ENCODE peak calls at places on chromosome X, in four cellular contexts. One of them, this sample, is unnamed.
A peak's percentile ranks its signal among the peaks of the same experiment; 100 is the strongest.

GRCh38 chrX:132488819-132489255 is at the start of gene MBNL3:
- DNase-seq in dermis blood vessel endothelial cell: peak; percentile 42
- DNase-seq in AG09309: no peak
- DNase-seq in GM23338: peak; percentile 64
- DNase-seq in this sample: peak; percentile 49

GRCh38 chrX:50579955-50580354 is 109.3 kb upstream of the DGKK start:
- DNase-seq in GM23338: peak; percentile 74
- DNase-seq in dermis blood vessel endothelial cell: peak; percentile 76
- DNase-seq in AG09309: peak; percentile 17
- DNase-seq in this sample: peak; percentile 80

GRCh38 chrX:111168314-111168713 is 72.3 kb downstream of the PAK3 start:
- DNase-seq in AG09309: no peak
- DNase-seq in GM23338: peak; percentile 43
- DNase-seq in dermis blood vessel endothelial cell: no peak
- DNase-seq in this sample: peak; percentile 63

GRCh38 chrX:107480272-107480671 is 30.8 kb downstream of the FRMPD3 start:
- DNase-seq in dermis blood vessel endothelial cell: no peak
- DNase-seq in AG09309: no peak
- DNase-seq in GM23338: no peak
- DNase-seq in this sample: no peak

GRCh38 chrX:152399395-152399794 is 51.7 kb downstream of the GABRA3 start:
- DNase-seq in AG09309: no peak
- DNase-seq in dermis blood vessel endothelial cell: no peak
- DNase-seq in GM23338: no peak
- DNase-seq in this sample: no peak

GRCh38 chrX:154490021-154490413 is 412 bp downstream of the SLC10A3 start:
- DNase-seq in GM23338: peak; percentile 25
- DNase-seq in AG09309: no peak
- DNase-seq in dermis blood vessel endothelial cell: peak; percentile 24
- DNase-seq in this sample: no peak

GRCh38 chrX:27057883-27058282 is 405.3 kb downstream of the PPP4R3C start:
- DNase-seq in GM23338: peak; percentile 76
- DNase-seq in AG09309: no peak
- DNase-seq in dermis blood vessel endothelial cell: no peak
- DNase-seq in this sample: no peak

GRCh38 chrX:16528620-16529019 is 121.3 kb upstream of the S100G start:
- DNase-seq in AG09309: no peak
- DNase-seq in dermis blood vessel endothelial cell: no peak
- DNase-seq in GM23338: no peak
- DNase-seq in this sample: no peak

GRCh38 chrX:55489315-55490009 is at the start of gene USP51:
- DNase-seq in AG09309: no peak
- DNase-seq in dermis blood vessel endothelial cell: peak; percentile 38
- DNase-seq in GM23338: peak; percentile 73
- DNase-seq in this sample: peak; percentile 79

GRCh38 chrX:3548743-3549441 is 164.6 kb downstream of the PRKX start:
- DNase-seq in dermis blood vessel endothelial cell: peak; percentile 37
- DNase-seq in GM23338: peak; percentile 20
- DNase-seq in AG09309: peak; percentile 87
- DNase-seq in this sample: peak; percentile 61

GRCh38 chrX:15202458-15203177 is 67.3 kb downstream of the ASB9 start:
- DNase-seq in AG09309: peak; percentile 20
- DNase-seq in dermis blood vessel endothelial cell: no peak
- DNase-seq in GM23338: no peak
- DNase-seq in this sample: no peak

GRCh38 chrX:136260801-136261200 is 9.6 kb upstream of the MAP7D3 start:
- DNase-seq in GM23338: no peak
- DNase-seq in AG09309: peak; percentile 25
- DNase-seq in dermis blood vessel endothelial cell: peak; percentile 74
- DNase-seq in this sample: no peak

GRCh38 chrX:64571011-64571410 is 175.8 kb upstream of the MTMR8 start:
- DNase-seq in GM23338: peak; percentile 38
- DNase-seq in AG09309: no peak
- DNase-seq in dermis blood vessel endothelial cell: no peak
- DNase-seq in this sample: no peak

GRCh38 chrX:7889680-7890079 is 37.5 kb downstream of the PNPLA4 start:
- DNase-seq in dermis blood vessel endothelial cell: no peak
- DNase-seq in AG09309: peak; percentile 8
- DNase-seq in GM23338: no peak
- DNase-seq in this sample: no peak

GRCh38 chrX:12011075-12011474 is 127.2 kb upstream of the FRMPD4 start:
- DNase-seq in GM23338: no peak
- DNase-seq in dermis blood vessel endothelial cell: no peak
- DNase-seq in AG09309: no peak
- DNase-seq in this sample: no peak

GRCh38 chrX:119381349-119381944 is 17.7 kb upstream of the SLC25A43 start:
- DNase-seq in dermis blood vessel endothelial cell: no peak
- DNase-seq in AG09309: no peak
- DNase-seq in GM23338: no peak
- DNase-seq in this sample: no peak

GRCh38 chrX:9562851-9563250 is 98.0 kb downstream of the TBL1X start:
- DNase-seq in dermis blood vessel endothelial cell: no peak
- DNase-seq in AG09309: peak; percentile 72
- DNase-seq in GM23338: no peak
- DNase-seq in this sample: no peak

GRCh38 chrX:153214934-153215333 is 35.9 kb downstream of the MAGEA1 start:
- DNase-seq in GM23338: no peak
- DNase-seq in AG09309: no peak
- DNase-seq in dermis blood vessel endothelial cell: no peak
- DNase-seq in this sample: no peak

GRCh38 chrX:134632386-134632785 is 25.9 kb downstream of the PLAC1 start:
- DNase-seq in AG09309: no peak
- DNase-seq in GM23338: no peak
- DNase-seq in dermis blood vessel endothelial cell: peak; percentile 1
- DNase-seq in this sample: no peak

GRCh38 chrX:264634-265455 is 16.3 kb upstream of the PLCXD1 start:
- DNase-seq in dermis blood vessel endothelial cell: no peak
- DNase-seq in GM23338: no peak
- DNase-seq in AG09309: no peak
- DNase-seq in this sample: no peak

GRCh38 chrX:94743478-94743877 is 1069.5 kb downstream of the FAM133A start:
- DNase-seq in AG09309: no peak
- DNase-seq in GM23338: no peak
- DNase-seq in dermis blood vessel endothelial cell: no peak
- DNase-seq in this sample: no peak

GRCh38 chrX:112147206-112147605 is 64.6 kb upstream of the TRPC5 start:
- DNase-seq in GM23338: peak; percentile 53
- DNase-seq in dermis blood vessel endothelial cell: no peak
- DNase-seq in AG09309: no peak
- DNase-seq in this sample: peak; percentile 43

GRCh38 chrX:130172127-130172834 is 519 bp downstream of the RAB33A start:
- DNase-seq in dermis blood vessel endothelial cell: no peak
- DNase-seq in GM23338: peak; percentile 15
- DNase-seq in AG09309: no peak
- DNase-seq in this sample: no peak

GRCh38 chrX:129637217-129638109 is 17.3 kb downstream of the APLN start:
- DNase-seq in dermis blood vessel endothelial cell: peak; percentile 81
- DNase-seq in GM23338: peak; percentile 75
- DNase-seq in AG09309: peak; percentile 21
- DNase-seq in this sample: peak; percentile 69

GRCh38 chrX:536616-537015 is 94.0 kb upstream of the SHOX start:
- DNase-seq in dermis blood vessel endothelial cell: no peak
- DNase-seq in AG09309: no peak
- DNase-seq in GM23338: no peak
- DNase-seq in this sample: no peak

GRCh38 chrX:270848-271367 is 10.3 kb upstream of the PLCXD1 start:
- DNase-seq in GM23338: peak; percentile 43
- DNase-seq in dermis blood vessel endothelial cell: peak; percentile 47
- DNase-seq in AG09309: no peak
- DNase-seq in this sample: no peak

GRCh38 chrX:103376118-103376978 is at the start of gene BEX3:
- DNase-seq in AG09309: no peak
- DNase-seq in dermis blood vessel endothelial cell: peak; percentile 70
- DNase-seq in GM23338: peak; percentile 81
- DNase-seq in this sample: peak; percentile 61

GRCh38 chrX:146907391-146908240 is 93.1 kb upstream of the CXorf51A start:
- DNase-seq in AG09309: no peak
- DNase-seq in GM23338: no peak
- DNase-seq in dermis blood vessel endothelial cell: no peak
- DNase-seq in this sample: peak; percentile 4

GRCh38 chrX:70476934-70477733 is 32.5 kb downstream of the DLG3 start:
- DNase-seq in dermis blood vessel endothelial cell: peak; percentile 55
- DNase-seq in GM23338: peak; percentile 59
- DNase-seq in AG09309: no peak
- DNase-seq in this sample: no peak

GRCh38 chrX:1853447-1853846 is 238.6 kb downstream of the ASMT start:
- DNase-seq in GM23338: no peak
- DNase-seq in dermis blood vessel endothelial cell: no peak
- DNase-seq in AG09309: no peak
- DNase-seq in this sample: no peak

GRCh38 chrX:150038977-150039599 is 100.8 kb upstream of the EOLA2 start:
- DNase-seq in dermis blood vessel endothelial cell: no peak
- DNase-seq in AG09309: no peak
- DNase-seq in GM23338: no peak
- DNase-seq in this sample: no peak

GRCh38 chrX:40734956-40735317 is 405 bp downstream of the MED14 start:
- DNase-seq in dermis blood vessel endothelial cell: peak; percentile 37
- DNase-seq in AG09309: no peak
- DNase-seq in GM23338: peak; percentile 18
- DNase-seq in this sample: no peak

GRCh38 chrX:135454816-135455215 is 33.1 kb downstream of the SMIM10L2A start:
- DNase-seq in AG09309: no peak
- DNase-seq in GM23338: peak; percentile 26
- DNase-seq in dermis blood vessel endothelial cell: peak; percentile 44
- DNase-seq in this sample: no peak

GRCh38 chrX:12372111-12372510 is 233.8 kb downstream of the FRMPD4 start:
- DNase-seq in dermis blood vessel endothelial cell: peak; percentile 67
- DNase-seq in AG09309: no peak
- DNase-seq in GM23338: peak; percentile 46
- DNase-seq in this sample: no peak

GRCh38 chrX:150184487-150184886 is 178.6 kb upstream of the MAMLD1 start:
- DNase-seq in AG09309: no peak
- DNase-seq in dermis blood vessel endothelial cell: peak; percentile 28
- DNase-seq in GM23338: no peak
- DNase-seq in this sample: no peak

GRCh38 chrX:7462110-7462509 is 314.2 kb upstream of the PUDP start:
- DNase-seq in AG09309: no peak
- DNase-seq in GM23338: peak; percentile 36
- DNase-seq in dermis blood vessel endothelial cell: no peak
- DNase-seq in this sample: no peak

GRCh38 chrX:100635989-100636320 is 651 bp downstream of the TSPAN6 start:
- DNase-seq in AG09309: no peak
- DNase-seq in GM23338: peak; percentile 38
- DNase-seq in dermis blood vessel endothelial cell: no peak
- DNase-seq in this sample: no peak

GRCh38 chrX:15855562-15856256 is 1.1 kb upstream of the AP1S2 start:
- DNase-seq in AG09309: no peak
- DNase-seq in GM23338: no peak
- DNase-seq in dermis blood vessel endothelial cell: peak; percentile 16
- DNase-seq in this sample: peak; percentile 52